ENCODE peak calls at places on chromosomes 11 and 22, in five cellular contexts. E is hippocampal formation, V is small intestine, J is substantia nigra, D is thoracic aorta. C is an unnamed sample.

GRCh38 chr22:45818130-45819085 is 146.8 kb downstream of the ATXN10 start:
- DNase-seq in E (peak), V (no peak), J (peak), D (no peak), C (no peak)

GRCh38 chr22:38982008-38982927 is at the start of gene APOBEC3B:
- DNase-seq in E (peak), V (peak), J (no peak), D (peak), C (peak)

GRCh38 chr11:1771700-1772099 is 8.0 kb upstream of the CTSD start:
- DNase-seq in E (no peak), V (no peak), J (no peak), D (no peak), C (no peak)

GRCh38 chr11:95541715-95542114 is 247.9 kb downstream of the FAM76B start:
- DNase-seq in E (no peak), V (no peak), J (no peak), D (no peak), C (no peak)

GRCh38 chr11:2889399-2890273 is 4.1 kb upstream of the CDKN1C start:
- DNase-seq in E (no peak), V (no peak), J (no peak), D (no peak), C (no peak)

GRCh38 chr22:24231706-24232105 is 13.2 kb downstream of the GGT5 start:
- DNase-seq in E (no peak), V (no peak), J (no peak), D (no peak), C (no peak)

GRCh38 chr11:118916842-118917388 is 8.8 kb downstream of the BCL9L start:
- DNase-seq in E (no peak), V (no peak), J (no peak), D (no peak), C (no peak)

GRCh38 chr11:10858505-10859360 is 880 bp upstream of the ZBED5 start:
- DNase-seq in E (peak), V (peak), J (peak), D (peak), C (peak)

GRCh38 chr11:130705670-130706421 is 210.4 kb downstream of the SNX19 start:
- DNase-seq in E (no peak), V (no peak), J (no peak), D (no peak), C (no peak)

GRCh38 chr11:125167954-125168821 is 3.6 kb downstream of the PKNOX2 start:
- DNase-seq in E (no peak), V (no peak), J (no peak), D (no peak), C (no peak)

GRCh38 chr11:82980292-82980691 is 78.8 kb downstream of the DDIAS start:
- DNase-seq in E (no peak), V (no peak), J (no peak), D (no peak), C (no peak)

GRCh38 chr22:43535336-43535735 is 123.5 kb downstream of the MPPED1 start:
- DNase-seq in E (no peak), V (no peak), J (no peak), D (no peak), C (no peak)

C was measured in HT-29.